ENCODE peak calls at places on chromosomes 11 and 22, in eight cellular contexts. B is spleen, F is HCT116, O is heart left ventricle, K is body of pancreas, N is A549, R is adrenal gland, J is NB4. G is an unnamed sample.
A peak's percentile ranks its signal among the peaks of the same experiment; 100 is the strongest.

GRCh38 chr11:31687256-31687655 is 123.9 kb downstream of the PAX6 start:
- DNase-seq in B (no peak), F (no peak), O (no peak), K (no peak), N (no peak), R (no peak), J (no peak), G (no peak)

GRCh38 chr11:64060861-64061444 is 25.2 kb downstream of the FLRT1 start:
- DNase-seq in B (peak; percentile 83), F (no peak), O (peak; percentile 65), K (peak; percentile 40), N (peak; percentile 34), R (peak; percentile 53), J (no peak), G (no peak)

GRCh38 chr11:124638500-124638899 is 15.8 kb downstream of the TBRG1 start:
- DNase-seq in B (no peak), F (no peak), O (no peak), K (no peak), N (no peak), R (no peak), J (no peak), G (no peak)

GRCh38 chr22:36850682-36851081 is 10.1 kb upstream of the NCF4 start:
- DNase-seq in B (no peak), F (no peak), O (no peak), K (no peak), N (no peak), R (no peak), J (no peak), G (no peak)

GRCh38 chr22:41661713-41662112 is 27.0 kb downstream of the SNU13 start:
- DNase-seq in B (no peak), F (no peak), O (no peak), K (no peak), N (no peak), R (no peak), J (no peak), G (no peak)

GRCh38 chr11:69218946-69219720 is 63.4 kb downstream of the SMIM38 start:
- DNase-seq in B (no peak), F (no peak), O (no peak), K (no peak), N (no peak), R (no peak), J (no peak), G (no peak)

GRCh38 chr11:69297926-69298777 is 4.2 kb downstream of the MYEOV start:
- DNase-seq in B (peak; percentile 93), F (peak; percentile 78), O (peak; percentile 91), K (peak; percentile 59), N (peak; percentile 94), R (peak; percentile 81), J (peak; percentile 91), G (peak; percentile 87)

GRCh38 chr11:59918987-59919589 is 19.1 kb upstream of the OOSP1 start:
- DNase-seq in B (no peak), F (peak; percentile 56), O (no peak), K (peak; percentile 66), N (peak; percentile 40), R (peak; percentile 42), J (peak; percentile 56), G (no peak)

GRCh38 chr11:33778682-33779081 is 4.4 kb upstream of the FBXO3 start:
- DNase-seq in B (no peak), F (no peak), O (no peak), K (no peak), N (no peak), R (no peak), J (no peak), G (no peak)

GRCh38 chr11:12216542-12217422 is 106.4 kb downstream of the MICAL2 start:
- DNase-seq in B (peak; percentile 56), F (no peak), O (peak; percentile 52), K (peak; percentile 64), N (no peak), R (no peak), J (no peak), G (no peak)

GRCh38 chr22:32661296-32661695 is 140.2 kb upstream of the TIMP3 start:
- DNase-seq in B (no peak), F (no peak), O (peak; percentile 84), K (peak; percentile 25), N (no peak), R (no peak), J (no peak), G (peak; percentile 75)

GRCh38 chr11:77842451-77843121 is 21.6 kb downstream of the AAMDC start:
- DNase-seq in B (no peak), F (no peak), O (no peak), K (no peak), N (no peak), R (no peak), J (no peak), G (no peak)

GRCh38 chr11:130068546-130068985 is 1.1 kb upstream of the APLP2 start:
- DNase-seq in B (no peak), F (no peak), O (no peak), K (no peak), N (no peak), R (no peak), J (no peak), G (no peak)

GRCh38 chr11:119727523-119728081 is 1.4 kb downstream of the NECTIN1 start:
- DNase-seq in B (peak; percentile 90), F (no peak), O (no peak), K (peak; percentile 69), N (no peak), R (no peak), J (peak; percentile 42), G (no peak)

GRCh38 chr11:27024865-27025264 is 15.8 kb upstream of the BBOX1 start:
- DNase-seq in B (no peak), F (no peak), O (no peak), K (no peak), N (no peak), R (no peak), J (no peak), G (no peak)

GRCh38 chr11:27022659-27023251 is 17.9 kb upstream of the BBOX1 start:
- DNase-seq in B (no peak), F (no peak), O (no peak), K (no peak), N (no peak), R (no peak), J (no peak), G (no peak)

GRCh38 chr11:27025957-27026356 is 14.7 kb upstream of the BBOX1 start:
- DNase-seq in B (no peak), F (no peak), O (no peak), K (no peak), N (no peak), R (no peak), J (no peak), G (no peak)

GRCh38 chr11:27028653-27029052 is 12.0 kb upstream of the BBOX1 start:
- DNase-seq in B (no peak), F (no peak), O (no peak), K (no peak), N (no peak), R (no peak), J (no peak), G (no peak)

GRCh38 chr11:27025312-27025955 is 15.2 kb upstream of the BBOX1 start:
- DNase-seq in B (no peak), F (no peak), O (no peak), K (no peak), N (no peak), R (no peak), J (no peak), G (no peak)
- TF ChIP-seq POLR2A in B (no peak), F (no peak), O (no peak), K (no peak), N (no peak), R (no peak), J (no peak), G (no peak)

GRCh38 chr11:44950625-44951472 is at the start of gene TP53I11:
- DNase-seq in B (peak; percentile 95), F (peak; percentile 48), O (peak; percentile 92), K (peak; percentile 85), N (peak; percentile 78), R (peak; percentile 75), J (peak; percentile 92), G (peak; percentile 87)
- TF ChIP-seq CTCF in B (peak; percentile 95), F (peak; percentile 72), O (peak; percentile 91), K (peak; percentile 71), N (peak; percentile 89), R (no peak), J (peak; percentile 56), G (peak; percentile 75)

GRCh38 chr11:46617451-46618314 is at the start of gene ATG13:
- DNase-seq in B (peak; percentile 93), F (peak; percentile 28), O (peak; percentile 77), K (peak; percentile 87), N (peak; percentile 83), R (peak; percentile 84), J (peak; percentile 86), G (peak; percentile 91)

GRCh38 chr11:46618789-46619188 is 1.4 kb downstream of the ATG13 start:
- DNase-seq in B (no peak), F (no peak), O (no peak), K (no peak), N (no peak), R (no peak), J (peak; percentile 34), G (no peak)

GRCh38 chr11:46615756-46616155 is 1.3 kb downstream of the HARBI1 start:
- DNase-seq in B (no peak), F (no peak), O (no peak), K (no peak), N (no peak), R (no peak), J (no peak), G (no peak)

GRCh38 chr11:46612326-46612725 is 4.7 kb downstream of the HARBI1 start:
- DNase-seq in B (no peak), F (no peak), O (no peak), K (no peak), N (no peak), R (no peak), J (no peak), G (no peak)

DNA sequence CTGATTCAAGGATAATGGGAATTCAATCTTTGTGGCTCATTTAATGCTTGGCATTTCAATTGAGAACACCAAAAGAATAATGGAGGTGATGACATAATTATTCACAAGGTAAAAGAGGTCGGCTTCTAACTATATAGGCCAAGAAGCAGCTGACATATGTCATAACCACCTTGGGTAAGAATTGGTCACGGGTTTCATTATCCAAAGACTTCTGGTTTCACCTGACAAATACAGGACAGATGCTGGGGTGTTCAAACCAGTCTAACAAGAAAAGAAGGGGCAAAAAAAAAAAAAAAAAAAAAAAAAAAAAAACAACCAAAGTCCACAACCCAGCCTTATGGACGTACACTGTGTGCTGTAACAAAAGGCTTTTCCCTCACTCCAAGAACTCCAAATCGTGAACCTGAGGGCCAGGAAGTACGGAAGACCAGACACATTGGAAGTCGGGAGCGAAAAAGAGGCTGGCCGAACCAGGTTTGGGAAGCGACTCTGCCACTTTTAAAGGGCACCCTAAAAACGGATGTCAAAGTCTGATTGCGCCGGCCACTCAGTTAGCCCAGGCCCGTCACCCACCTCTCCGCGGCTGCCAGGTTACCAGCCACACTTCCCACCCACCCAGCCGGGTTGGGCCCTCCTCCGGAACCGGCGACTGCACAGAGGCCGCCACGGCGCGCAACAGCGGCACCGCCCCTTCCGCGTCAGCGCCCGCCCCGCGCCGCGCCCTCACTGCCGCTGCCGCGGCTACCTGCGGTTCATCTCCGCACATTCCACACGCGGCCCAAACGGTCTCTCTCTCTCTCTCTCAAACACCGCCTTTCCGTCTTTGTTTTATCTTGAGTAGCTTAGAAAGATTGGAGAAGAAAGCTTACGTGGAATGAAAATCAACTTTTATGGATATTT is at the start of gene HARBI1:
- DNase-seq in B (peak; percentile 99), F (peak; percentile 82), O (peak; percentile 92), K (peak; percentile 94), N (peak; percentile 92), R (peak; percentile 91), J (peak; percentile 93), G (peak; percentile 94)
- TF ChIP-seq POLR2A in B (no peak), F (no peak), O (no peak), K (peak; percentile 85), N (peak; percentile 85), R (peak; percentile 80), J (peak; percentile 5), G (no peak)

GRCh38 chr22:34943830-34944229 is 122.1 kb upstream of the ISX start:
- DNase-seq in B (no peak), F (no peak), O (no peak), K (no peak), N (peak; percentile 4), R (no peak), J (peak; percentile 10), G (no peak)
- TF ChIP-seq CTCF in B (no peak), F (no peak), O (no peak), K (no peak), N (no peak), R (no peak), J (no peak), G (no peak)